ENCODE peak calls at places on chromosomes 7 and 10, in four cellular contexts. J is K562, X is GM12878, B is HL-60. G is an unnamed sample.

GRCh38 chr7:66140924-66141323 is 26.3 kb downstream of the CRCP start:
- DNase-seq in J (peak; percentile 42), X (no peak), B (no peak), G (no peak)

GRCh38 chr7:88338521-88338920 is 31.8 kb upstream of the STEAP4 start:
- DNase-seq in J (no peak), X (no peak), B (no peak), G (no peak)

GRCh38 chr7:122433765-122434164 is 129.2 kb upstream of the FEZF1 start:
- DNase-seq in J (no peak), X (no peak), B (no peak), G (no peak)

GRCh38 chr7:106978425-106979386 is 65.8 kb upstream of the PRKAR2B start:
- DNase-seq in J (peak; percentile 98), X (no peak), B (no peak), G (no peak)

GRCh38 chr7:54880326-54880989 is 121.4 kb upstream of the SEC61G start:
- DNase-seq in J (no peak), X (no peak), B (no peak), G (no peak)

GRCh38 chr7:108000875-108001758 is 1.8 kb downstream of the LAMB1 start:
- DNase-seq in J (no peak), X (no peak), B (no peak), G (no peak)

GRCh38 chr7:155230169-155230593 is 67.5 kb upstream of the INSIG1 start:
- DNase-seq in J (no peak), X (no peak), B (no peak), G (no peak)

GRCh38 chr7:102170417-102170970 is 116.2 kb upstream of the SH2B2 start:
- DNase-seq in J (no peak), X (no peak), B (no peak), G (no peak)

GRCh38 chr10:22779331-22780019 is 65.1 kb upstream of the PIP4K2A start:
- DNase-seq in J (no peak), X (no peak), B (no peak), G (no peak)

GRCh38 chr7:132152490-132152889 is 423.8 kb downstream of the PLXNA4 start:
- DNase-seq in J (no peak), X (no peak), B (no peak), G (no peak)

GRCh38 chr7:30116771-30117170 is 18.0 kb upstream of the MTURN start:
- DNase-seq in J (no peak), X (no peak), B (no peak), G (no peak)

GRCh38 chr10:122780391-122780790 is 65.3 kb downstream of the CUZD1 start:
- DNase-seq in J (no peak), X (no peak), B (no peak), G (no peak)

GRCh38 chr10:17116193-17116592 is 13.4 kb downstream of the CUBN start:
- DNase-seq in J (no peak), X (no peak), B (no peak), G (no peak)

GRCh38 chr7:91149518-91149917 is 114.7 kb upstream of the FZD1 start:
- DNase-seq in J (no peak), X (no peak), B (no peak), G (no peak)

GRCh38 chr7:134293029-134293740 is 23.5 kb downstream of the SLC35B4 start:
- DNase-seq in J (no peak), X (peak; percentile 84), B (peak; percentile 46), G (peak; percentile 40)

GRCh38 chr7:6271091-6271658 is 1.2 kb downstream of the CYTH3 start:
- DNase-seq in J (no peak), X (no peak), B (no peak), G (no peak)

GRCh38 chr7:37927739-37928444 is 7.5 kb downstream of the EPDR1 start:
- DNase-seq in J (no peak), X (no peak), B (no peak), G (no peak)

GRCh38 chr7:151378011-151378410 is 31.8 kb downstream of the WDR86 start:
- DNase-seq in J (no peak), X (no peak), B (no peak), G (peak; percentile 5)

GRCh38 chr10:116300477-116301034 is 23.7 kb upstream of the CCDC172 start:
- DNase-seq in J (no peak), X (no peak), B (no peak), G (no peak)

GRCh38 chr10:77082601-77083252 is 554.9 kb downstream of the KCNMA1 start:
- DNase-seq in J (no peak), X (no peak), B (no peak), G (no peak)
- TF ChIP-seq SPI1 in J (peak; percentile 8), X (no peak), B (peak; percentile 81), G (no peak)

DNA sequence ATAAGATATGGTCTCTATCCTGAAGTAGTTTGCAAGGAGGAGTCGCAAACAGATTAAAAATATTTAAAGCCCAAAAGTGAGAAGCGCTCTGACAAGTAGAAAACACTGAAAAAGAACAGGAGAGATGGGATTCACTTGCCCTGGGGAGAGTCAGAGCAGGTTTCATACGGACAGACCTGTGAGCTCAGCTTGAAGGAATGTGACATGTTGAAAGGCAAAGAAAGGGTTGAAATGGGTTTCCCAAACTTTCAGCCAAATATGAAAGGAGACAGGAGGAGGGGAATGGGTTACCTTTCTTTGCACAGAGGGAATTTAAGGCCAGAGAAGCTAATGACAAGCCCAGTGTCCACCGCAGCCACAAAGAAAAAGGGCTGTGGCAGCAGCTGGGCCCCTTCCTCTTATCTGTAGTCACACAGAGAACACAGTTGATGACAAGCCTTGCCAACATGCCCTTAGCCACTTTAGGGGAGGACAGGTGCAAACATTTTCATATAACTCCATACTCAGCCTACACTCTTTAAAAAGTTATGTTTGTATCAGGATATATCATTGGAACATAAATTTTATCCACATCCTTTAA is 14.9 kb downstream of the HOXA1 start:
- DNase-seq in J (no peak), X (no peak), B (no peak), G (no peak)
- TF ChIP-seq SPI1 in J (no peak), X (no peak), B (no peak), G (no peak)

GRCh38 chr7:33500590-33500989 is 371.2 kb downstream of the BBS9 start:
- DNase-seq in J (no peak), X (no peak), B (no peak), G (no peak)

GRCh38 chr7:33494473-33494872 is 365.1 kb downstream of the BBS9 start:
- DNase-seq in J (no peak), X (no peak), B (no peak), G (no peak)

DNA sequence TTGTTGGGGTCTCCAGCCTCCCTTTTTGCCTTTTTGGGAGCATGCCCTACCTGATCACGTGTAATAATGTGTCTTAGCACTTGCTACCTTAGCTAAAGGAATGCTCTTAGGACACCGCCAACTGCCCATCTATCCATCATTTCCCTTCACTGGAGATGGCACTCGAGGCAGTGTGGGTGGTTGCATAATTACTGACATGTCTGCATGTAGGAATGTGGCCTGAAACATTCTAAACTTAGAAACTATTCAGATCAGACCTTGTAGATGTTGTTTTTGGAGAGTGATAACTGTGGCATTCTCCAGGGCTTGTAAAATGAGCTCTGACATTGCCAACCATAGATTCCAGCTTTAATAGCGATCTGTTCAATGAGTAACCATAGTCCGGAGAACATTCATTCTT is 365.8 kb downstream of the BBS9 start:
- DNase-seq in J (no peak), X (no peak), B (no peak), G (no peak)
- TF ChIP-seq SPI1 in J (no peak), X (no peak), B (no peak), G (no peak)

GRCh38 chr7:140696024-140696678 is 357 bp upstream of the NDUFB2 start:
- DNase-seq in J (peak; percentile 99), X (no peak), B (no peak), G (peak; percentile 90)
- TF ChIP-seq SPI1 in J (no peak), X (no peak), B (no peak), G (no peak)

GRCh38 chr7:123480107-123480506 is 54.3 kb downstream of the IQUB start:
- DNase-seq in J (no peak), X (no peak), B (no peak), G (no peak)
- TF ChIP-seq SPI1 in J (no peak), X (no peak), B (no peak), G (no peak)

GRCh38 chr10:100341953-100342626 is 4.9 kb upstream of the SCD start:
- DNase-seq in J (peak; percentile 80), X (no peak), B (no peak), G (no peak)
- TF ChIP-seq SPI1 in J (no peak), X (no peak), B (no peak), G (no peak)

GRCh38 chr7:45874408-45875131 is 1.7 kb upstream of the CCDC201 start:
- DNase-seq in J (no peak), X (no peak), B (no peak), G (no peak)
- TF ChIP-seq SPI1 in J (no peak), X (no peak), B (no peak), G (no peak)

GRCh38 chr7:82164813-82165212 is 278.8 kb downstream of the CACNA2D1 start:
- DNase-seq in J (no peak), X (no peak), B (no peak), G (no peak)
- TF ChIP-seq SPI1 in J (no peak), X (no peak), B (no peak), G (no peak)

GRCh38 chr7:50866343-50867047 is 83.8 kb upstream of the GRB10 start:
- DNase-seq in J (no peak), X (no peak), B (no peak), G (no peak)

GRCh38 chr7:50868426-50869100 is 85.9 kb upstream of the GRB10 start:
- DNase-seq in J (no peak), X (no peak), B (no peak), G (no peak)

GRCh38 chr7:50867048-50867383 is 84.3 kb upstream of the GRB10 start:
- DNase-seq in J (no peak), X (no peak), B (no peak), G (no peak)

GRCh38 chr7:50865450-50865849 is 82.8 kb upstream of the GRB10 start:
- DNase-seq in J (no peak), X (no peak), B (no peak), G (no peak)

DNA sequence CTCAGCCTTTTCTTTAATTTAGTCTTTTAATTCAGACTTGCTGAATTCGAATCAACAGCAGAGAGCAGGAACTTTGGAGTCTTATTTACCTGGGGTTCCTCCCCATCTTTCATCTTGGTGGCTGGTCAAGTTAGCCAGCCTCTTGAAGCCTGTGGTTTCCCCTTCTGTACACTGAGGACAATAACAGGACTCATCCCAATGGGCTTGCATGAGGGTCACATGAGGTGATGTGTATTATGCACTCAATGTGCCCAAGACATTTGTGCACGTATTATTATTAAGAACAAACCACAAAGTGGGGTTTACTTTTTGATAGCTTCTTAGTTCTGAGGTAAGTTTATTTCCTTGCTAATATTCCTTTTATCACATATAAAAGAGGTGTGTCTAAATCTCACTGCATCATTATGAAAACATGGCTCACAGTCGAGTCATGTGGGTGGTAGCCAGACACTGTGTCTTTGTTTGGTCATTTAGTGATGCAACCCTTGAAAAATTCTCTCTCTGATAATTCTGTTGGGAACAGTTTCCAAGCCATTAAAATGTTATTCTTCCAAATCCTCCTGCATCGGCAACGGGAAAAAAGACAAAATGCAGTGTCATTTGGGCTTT is 86.5 kb upstream of the GRB10 start:
- DNase-seq in J (no peak), X (no peak), B (no peak), G (no peak)
- TF ChIP-seq SPI1 in J (no peak), X (no peak), B (no peak), G (no peak)

GRCh38 chr10:70592746-70593512 is 9.6 kb downstream of the PRF1 start:
- DNase-seq in J (no peak), X (no peak), B (peak; percentile 63), G (no peak)

GRCh38 chr10:70592186-70592735 is 10.3 kb downstream of the PRF1 start:
- DNase-seq in J (no peak), X (no peak), B (no peak), G (no peak)

GRCh38 chr10:70589762-70590662 is 12.5 kb downstream of the PRF1 start:
- DNase-seq in J (peak; percentile 52), X (no peak), B (no peak), G (no peak)

GRCh38 chr10:70588852-70589570 is 13.5 kb downstream of the PRF1 start:
- DNase-seq in J (no peak), X (no peak), B (no peak), G (no peak)

GRCh38 chr10:70590663-70591416 is 11.7 kb downstream of the PRF1 start:
- DNase-seq in J (no peak), X (peak; percentile 15), B (no peak), G (no peak)
- TF ChIP-seq SPI1 in J (no peak), X (no peak), B (no peak), G (no peak)